ENCODE peak calls at places on chromosome 13, in eight cellular contexts. One of them, this sample, is unnamed.
A peak's percentile ranks its signal among the peaks of the same experiment; 100 is the strongest.

GRCh38 chr13:105920375-105920774 is 615.1 kb downstream of the EFNB2 start:
- DNase-seq in upper lobe of right lung: no peak
- DNase-seq in astrocyte of the cerebellum: no peak
- DNase-seq in mammary epithelial cell: peak; percentile 90
- DNase-seq in HFFc6: peak; percentile 30
- DNase-seq in OCI-LY7: no peak
- DNase-seq in psoas muscle: no peak
- DNase-seq in breast epithelium: no peak
- DNase-seq in this sample: no peak

GRCh38 chr13:57629391-57629804 is 2.1 kb upstream of the PCDH17 start:
- DNase-seq in upper lobe of right lung: peak; percentile 60
- DNase-seq in astrocyte of the cerebellum: no peak
- DNase-seq in mammary epithelial cell: no peak
- DNase-seq in HFFc6: no peak
- DNase-seq in OCI-LY7: no peak
- DNase-seq in psoas muscle: no peak
- DNase-seq in breast epithelium: no peak
- DNase-seq in this sample: no peak

GRCh38 chr13:28652002-28652401 is 6.9 kb upstream of the POMP start:
- DNase-seq in upper lobe of right lung: no peak
- DNase-seq in astrocyte of the cerebellum: no peak
- DNase-seq in mammary epithelial cell: no peak
- DNase-seq in HFFc6: no peak
- DNase-seq in OCI-LY7: no peak
- DNase-seq in psoas muscle: no peak
- DNase-seq in breast epithelium: no peak
- DNase-seq in this sample: no peak

GRCh38 chr13:94239135-94239534 is 240.3 kb downstream of the DCT start:
- DNase-seq in upper lobe of right lung: no peak
- DNase-seq in astrocyte of the cerebellum: no peak
- DNase-seq in mammary epithelial cell: peak; percentile 54
- DNase-seq in HFFc6: peak; percentile 50
- DNase-seq in OCI-LY7: no peak
- DNase-seq in psoas muscle: no peak
- DNase-seq in breast epithelium: no peak
- DNase-seq in this sample: no peak

GRCh38 chr13:29905845-29906244 is 55.4 kb upstream of the UBL3 start:
- DNase-seq in upper lobe of right lung: no peak
- DNase-seq in astrocyte of the cerebellum: no peak
- DNase-seq in mammary epithelial cell: peak; percentile 70
- DNase-seq in HFFc6: no peak
- DNase-seq in OCI-LY7: no peak
- DNase-seq in psoas muscle: no peak
- DNase-seq in breast epithelium: peak; percentile 65
- DNase-seq in this sample: no peak

GRCh38 chr13:107361666-107362065 is 793.7 kb upstream of the ARGLU1 start:
- DNase-seq in upper lobe of right lung: no peak
- DNase-seq in astrocyte of the cerebellum: no peak
- DNase-seq in mammary epithelial cell: no peak
- DNase-seq in HFFc6: no peak
- DNase-seq in OCI-LY7: no peak
- DNase-seq in psoas muscle: no peak
- DNase-seq in breast epithelium: no peak
- DNase-seq in this sample: no peak

GRCh38 chr13:114079601-114080536 is 52.6 kb downstream of the RASA3 start:
- DNase-seq in upper lobe of right lung: peak; percentile 62
- DNase-seq in astrocyte of the cerebellum: no peak
- DNase-seq in mammary epithelial cell: no peak
- DNase-seq in HFFc6: no peak
- DNase-seq in OCI-LY7: no peak
- DNase-seq in psoas muscle: no peak
- DNase-seq in breast epithelium: no peak
- DNase-seq in this sample: peak; percentile 88

GRCh38 chr13:100518394-100519062 is 70.1 kb downstream of the GGACT start:
- DNase-seq in upper lobe of right lung: no peak
- DNase-seq in astrocyte of the cerebellum: no peak
- DNase-seq in mammary epithelial cell: no peak
- DNase-seq in HFFc6: no peak
- DNase-seq in OCI-LY7: no peak
- DNase-seq in psoas muscle: no peak
- DNase-seq in breast epithelium: no peak
- DNase-seq in this sample: no peak

GRCh38 chr13:105008606-105009005 is 1526.9 kb downstream of the EFNB2 start:
- DNase-seq in upper lobe of right lung: no peak
- DNase-seq in astrocyte of the cerebellum: peak; percentile 6
- DNase-seq in mammary epithelial cell: no peak
- DNase-seq in HFFc6: no peak
- DNase-seq in OCI-LY7: no peak
- DNase-seq in psoas muscle: no peak
- DNase-seq in breast epithelium: no peak
- DNase-seq in this sample: no peak

GRCh38 chr13:96391606-96392005 is 301.7 kb downstream of the HS6ST3 start:
- DNase-seq in upper lobe of right lung: no peak
- DNase-seq in astrocyte of the cerebellum: no peak
- DNase-seq in mammary epithelial cell: no peak
- DNase-seq in HFFc6: no peak
- DNase-seq in OCI-LY7: no peak
- DNase-seq in psoas muscle: no peak
- DNase-seq in breast epithelium: no peak
- DNase-seq in this sample: no peak

GRCh38 chr13:20901668-20902437 is 693 bp downstream of the XPO4 start:
- DNase-seq in upper lobe of right lung: peak; percentile 73
- DNase-seq in astrocyte of the cerebellum: no peak
- DNase-seq in mammary epithelial cell: peak; percentile 49
- DNase-seq in HFFc6: peak; percentile 24
- DNase-seq in OCI-LY7: peak; percentile 58
- DNase-seq in psoas muscle: peak; percentile 40
- DNase-seq in breast epithelium: no peak
- DNase-seq in this sample: no peak

GRCh38 chr13:96053003-96053703 is at the start of gene UGGT2:
- DNase-seq in upper lobe of right lung: peak; percentile 98
- DNase-seq in astrocyte of the cerebellum: peak; percentile 83
- DNase-seq in mammary epithelial cell: peak; percentile 90
- DNase-seq in HFFc6: peak; percentile 93
- DNase-seq in OCI-LY7: no peak
- DNase-seq in psoas muscle: peak; percentile 95
- DNase-seq in breast epithelium: peak; percentile 88
- DNase-seq in this sample: peak; percentile 97

GRCh38 chr13:113815151-113816058 is 48.5 kb downstream of the GAS6 start:
- DNase-seq in upper lobe of right lung: no peak
- DNase-seq in astrocyte of the cerebellum: no peak
- DNase-seq in mammary epithelial cell: no peak
- DNase-seq in HFFc6: no peak
- DNase-seq in OCI-LY7: peak; percentile 84
- DNase-seq in psoas muscle: no peak
- DNase-seq in breast epithelium: no peak
- DNase-seq in this sample: no peak

GRCh38 chr13:34941835-34942731 is at the start of gene NBEA:
- DNase-seq in upper lobe of right lung: peak; percentile 89
- DNase-seq in astrocyte of the cerebellum: no peak
- DNase-seq in mammary epithelial cell: peak; percentile 55
- DNase-seq in HFFc6: peak; percentile 42
- DNase-seq in OCI-LY7: peak; percentile 81
- DNase-seq in psoas muscle: peak; percentile 69
- DNase-seq in breast epithelium: peak; percentile 63
- DNase-seq in this sample: peak; percentile 85

GRCh38 chr13:25886438-25887214 is 165.2 kb downstream of the SHISA2 start:
- DNase-seq in upper lobe of right lung: no peak
- DNase-seq in astrocyte of the cerebellum: peak; percentile 65
- DNase-seq in mammary epithelial cell: peak; percentile 93
- DNase-seq in HFFc6: no peak
- DNase-seq in OCI-LY7: no peak
- DNase-seq in psoas muscle: no peak
- DNase-seq in breast epithelium: no peak
- DNase-seq in this sample: peak; percentile 65

GRCh38 chr13:86974995-86975328 is 696.2 kb upstream of the SLITRK5 start:
- DNase-seq in upper lobe of right lung: no peak
- DNase-seq in astrocyte of the cerebellum: no peak
- DNase-seq in mammary epithelial cell: no peak
- DNase-seq in HFFc6: no peak
- DNase-seq in OCI-LY7: no peak
- DNase-seq in psoas muscle: no peak
- DNase-seq in breast epithelium: no peak
- DNase-seq in this sample: no peak

GRCh38 chr13:27482996-27483395 is 32.6 kb upstream of the MTIF3 start:
- DNase-seq in upper lobe of right lung: no peak
- DNase-seq in astrocyte of the cerebellum: no peak
- DNase-seq in mammary epithelial cell: no peak
- DNase-seq in HFFc6: no peak
- DNase-seq in OCI-LY7: peak; percentile 76
- DNase-seq in psoas muscle: no peak
- DNase-seq in breast epithelium: no peak
- DNase-seq in this sample: no peak

GRCh38 chr13:99196466-99197256 is 4.0 kb upstream of the UBAC2 start:
- DNase-seq in upper lobe of right lung: no peak
- DNase-seq in astrocyte of the cerebellum: no peak
- DNase-seq in mammary epithelial cell: peak; percentile 27
- DNase-seq in HFFc6: no peak
- DNase-seq in OCI-LY7: peak; percentile 49
- DNase-seq in psoas muscle: no peak
- DNase-seq in breast epithelium: no peak
- DNase-seq in this sample: no peak
- TF ChIP-seq CTCF in upper lobe of right lung: no peak
- TF ChIP-seq CTCF in astrocyte of the cerebellum: peak; percentile 14
- TF ChIP-seq CTCF in mammary epithelial cell: peak; percentile 30
- TF ChIP-seq CTCF in HFFc6: peak; percentile 53
- TF ChIP-seq CTCF in OCI-LY7: peak; percentile 65
- TF ChIP-seq CTCF in psoas muscle: peak; percentile 29
- TF ChIP-seq CTCF in breast epithelium: no peak
- TF ChIP-seq CTCF in this sample: peak; percentile 61

DNA sequence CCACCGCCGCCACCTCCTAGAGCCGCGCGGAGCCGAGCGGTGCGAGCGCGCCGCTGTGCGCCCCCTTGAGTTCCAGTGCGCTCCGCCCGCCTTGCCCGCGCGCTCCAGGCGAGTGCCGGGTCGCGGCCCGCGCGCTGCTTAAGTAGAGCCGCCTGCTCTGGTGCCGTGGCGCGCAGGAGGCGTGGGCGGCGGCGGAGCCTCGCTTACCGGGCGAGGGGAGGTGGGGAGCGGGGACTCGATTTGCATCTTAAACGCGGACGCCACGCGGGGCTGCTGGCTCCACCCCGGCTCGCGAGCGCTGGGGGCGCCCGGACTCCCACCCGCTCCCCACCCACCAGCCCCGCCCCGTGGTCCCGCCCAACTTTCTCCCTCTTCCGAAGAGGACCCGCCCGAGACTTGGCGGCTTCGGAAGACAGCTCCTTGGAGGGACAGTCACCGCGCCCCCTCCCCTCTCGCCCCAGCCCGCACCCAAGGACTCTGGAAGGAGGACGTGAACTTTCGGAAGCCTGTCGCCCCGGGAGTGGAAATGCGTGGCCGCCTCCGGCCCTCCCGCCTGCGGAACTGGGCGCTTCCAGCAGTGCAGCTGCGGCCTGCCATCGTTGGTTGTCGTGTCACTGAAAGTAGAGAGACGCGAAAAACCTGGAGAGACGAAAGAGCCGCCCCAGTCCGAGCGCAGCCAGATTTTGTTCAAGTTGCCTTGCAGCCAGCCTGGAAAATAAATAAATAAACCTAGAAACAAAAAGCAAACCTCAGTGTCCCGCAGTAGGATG is at the start of gene KCTD12:
- DNase-seq in upper lobe of right lung: peak; percentile 95
- DNase-seq in astrocyte of the cerebellum: peak; percentile 55
- DNase-seq in mammary epithelial cell: peak; percentile 78
- DNase-seq in HFFc6: peak; percentile 43
- DNase-seq in OCI-LY7: peak; percentile 64
- DNase-seq in psoas muscle: peak; percentile 89
- DNase-seq in breast epithelium: peak; percentile 74
- DNase-seq in this sample: peak; percentile 90
- TF ChIP-seq CTCF in upper lobe of right lung: peak; percentile 31
- TF ChIP-seq CTCF in astrocyte of the cerebellum: peak; percentile 29
- TF ChIP-seq CTCF in mammary epithelial cell: no peak
- TF ChIP-seq CTCF in HFFc6: peak; percentile 47
- TF ChIP-seq CTCF in OCI-LY7: peak; percentile 24
- TF ChIP-seq CTCF in psoas muscle: peak; percentile 42
- TF ChIP-seq CTCF in breast epithelium: peak; percentile 24
- TF ChIP-seq CTCF in this sample: peak; percentile 69

DNA sequence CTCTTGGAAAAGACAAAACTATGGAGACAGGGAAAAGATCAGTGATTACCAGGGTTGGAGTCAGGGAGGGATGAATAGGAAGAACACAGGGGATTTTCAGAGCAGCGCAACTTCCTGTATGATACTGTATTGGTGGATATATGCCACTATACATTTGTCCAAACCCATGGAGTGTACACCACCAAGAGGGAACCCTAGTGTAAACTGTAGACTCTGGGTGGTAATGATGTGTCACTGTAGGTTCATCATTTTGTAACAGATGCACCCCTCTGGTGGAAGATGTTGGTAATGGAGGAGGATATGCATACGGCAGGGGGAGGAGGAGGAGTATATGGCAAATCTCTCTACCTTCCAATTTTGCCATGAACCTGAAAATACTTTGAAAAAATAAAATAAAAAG is 68.1 kb downstream of the UFM1 start:
- DNase-seq in upper lobe of right lung: no peak
- DNase-seq in astrocyte of the cerebellum: no peak
- DNase-seq in mammary epithelial cell: peak; percentile 50
- DNase-seq in HFFc6: peak; percentile 45
- DNase-seq in OCI-LY7: peak; percentile 20
- DNase-seq in psoas muscle: no peak
- DNase-seq in breast epithelium: no peak
- DNase-seq in this sample: no peak
- TF ChIP-seq CTCF in upper lobe of right lung: peak; percentile 7
- TF ChIP-seq CTCF in astrocyte of the cerebellum: peak; percentile 14
- TF ChIP-seq CTCF in mammary epithelial cell: peak; percentile 71
- TF ChIP-seq CTCF in HFFc6: peak; percentile 74
- TF ChIP-seq CTCF in OCI-LY7: peak; percentile 52
- TF ChIP-seq CTCF in psoas muscle: peak; percentile 10
- TF ChIP-seq CTCF in breast epithelium: no peak
- TF ChIP-seq CTCF in this sample: peak; percentile 45

GRCh38 chr13:51849145-51850101 is 4.4 kb upstream of the TMEM272 start:
- DNase-seq in upper lobe of right lung: peak; percentile 72
- DNase-seq in astrocyte of the cerebellum: no peak
- DNase-seq in mammary epithelial cell: no peak
- DNase-seq in HFFc6: no peak
- DNase-seq in OCI-LY7: peak; percentile 62
- DNase-seq in psoas muscle: no peak
- DNase-seq in breast epithelium: no peak
- DNase-seq in this sample: no peak
- TF ChIP-seq CTCF in upper lobe of right lung: peak; percentile 66
- TF ChIP-seq CTCF in astrocyte of the cerebellum: peak; percentile 50
- TF ChIP-seq CTCF in mammary epithelial cell: peak; percentile 58
- TF ChIP-seq CTCF in HFFc6: peak; percentile 82
- TF ChIP-seq CTCF in OCI-LY7: peak; percentile 91
- TF ChIP-seq CTCF in psoas muscle: peak; percentile 10
- TF ChIP-seq CTCF in breast epithelium: no peak
- TF ChIP-seq CTCF in this sample: peak; percentile 69

GRCh38 chr13:70311175-70311574 is 202.9 kb upstream of the KLHL1 start:
- DNase-seq in upper lobe of right lung: no peak
- DNase-seq in astrocyte of the cerebellum: no peak
- DNase-seq in mammary epithelial cell: no peak
- DNase-seq in HFFc6: no peak
- DNase-seq in OCI-LY7: no peak
- DNase-seq in psoas muscle: no peak
- DNase-seq in breast epithelium: no peak
- DNase-seq in this sample: no peak

GRCh38 chr13:70310720-70311119 is 202.5 kb upstream of the KLHL1 start:
- DNase-seq in upper lobe of right lung: no peak
- DNase-seq in astrocyte of the cerebellum: peak; percentile 34
- DNase-seq in mammary epithelial cell: peak; percentile 14
- DNase-seq in HFFc6: no peak
- DNase-seq in OCI-LY7: peak; percentile 0
- DNase-seq in psoas muscle: no peak
- DNase-seq in breast epithelium: no peak
- DNase-seq in this sample: no peak
- TF ChIP-seq CTCF in upper lobe of right lung: peak; percentile 6
- TF ChIP-seq CTCF in astrocyte of the cerebellum: peak; percentile 57
- TF ChIP-seq CTCF in mammary epithelial cell: peak; percentile 65
- TF ChIP-seq CTCF in HFFc6: no peak
- TF ChIP-seq CTCF in OCI-LY7: peak; percentile 58
- TF ChIP-seq CTCF in psoas muscle: no peak
- TF ChIP-seq CTCF in breast epithelium: no peak
- TF ChIP-seq CTCF in this sample: peak; percentile 83

This sample was measured in chondrocyte.